ENCODE peak calls at places on chromosomes 3 and 15, in ten cellular contexts. A is left lung; I is neural progenitor cell; O is lower lobe of right lung; J is CD4-positive, alpha-beta T cell; Z is GM13977; P is Peyer's patch; B is upper lobe of right lung; K is endothelial cell; X is IMR-90. Y is an unnamed sample.
A peak's percentile ranks its signal among the peaks of the same experiment; 100 is the strongest.

GRCh38 chr15:76342382-76343201 is 6.0 kb downstream of the ISL2 start:
- DNase-seq in A (peak; percentile 83), I (peak; percentile 69), O (no peak), J (no peak), Z (peak; percentile 61), P (no peak), B (no peak), K (no peak), X (no peak), Y (no peak)

GRCh38 chr15:98163319-98164030 is 203.0 kb downstream of the ARRDC4 start:
- DNase-seq in A (peak; percentile 62), I (no peak), O (no peak), J (no peak), Z (no peak), P (no peak), B (no peak), K (no peak), X (no peak), Y (no peak)

GRCh38 chr15:20355256-20355868 is 186.2 kb downstream of the GOLGA6L6 start:
- DNase-seq in A (peak; percentile 88), I (no peak), O (no peak), J (no peak), Z (peak; percentile 39), P (peak; percentile 22), B (peak; percentile 69), K (no peak), X (no peak), Y (no peak)

GRCh38 chr3:37115451-37115850 is 58.9 kb downstream of the LRRFIP2 start:
- DNase-seq in A (no peak), I (no peak), O (no peak), J (no peak), Z (no peak), P (no peak), B (no peak), K (no peak), X (peak; percentile 48), Y (no peak)

GRCh38 chr15:71725215-71725955 is 85.0 kb upstream of the NR2E3 start:
- DNase-seq in A (no peak), I (no peak), O (no peak), J (no peak), Z (no peak), P (no peak), B (no peak), K (no peak), X (peak; percentile 80), Y (no peak)

GRCh38 chr15:27043770-27044169 is 72.8 kb downstream of the GABRG3 start:
- DNase-seq in A (no peak), I (no peak), O (no peak), J (no peak), Z (no peak), P (no peak), B (no peak), K (no peak), X (no peak), Y (no peak)

GRCh38 chr15:63246691-63247464 is 30.5 kb upstream of the APH1B start:
- DNase-seq in A (no peak), I (no peak), O (no peak), J (no peak), Z (no peak), P (no peak), B (no peak), K (no peak), X (peak; percentile 91), Y (no peak)

GRCh38 chr3:127019449-127019848 is 36.5 kb downstream of the PLXNA1 start:
- DNase-seq in A (no peak), I (no peak), O (no peak), J (no peak), Z (no peak), P (no peak), B (no peak), K (no peak), X (peak; percentile 45), Y (no peak)

GRCh38 chr15:51094606-51095569 is at the start of gene TNFAIP8L3:
- DNase-seq in A (peak; percentile 80), I (peak; percentile 65), O (no peak), J (no peak), Z (peak; percentile 54), P (no peak), B (peak; percentile 66), K (peak; percentile 24), X (no peak), Y (no peak)

GRCh38 chr3:120067090-120067489 is 27.2 kb downstream of the GSK3B start:
- DNase-seq in A (no peak), I (no peak), O (no peak), J (no peak), Z (no peak), P (no peak), B (no peak), K (no peak), X (no peak), Y (no peak)

GRCh38 chr15:65916664-65917406 is 47.5 kb downstream of the RAB11A start:
- DNase-seq in A (peak; percentile 83), I (peak; percentile 94), O (peak; percentile 67), J (no peak), Z (peak; percentile 87), P (peak; percentile 23), B (peak; percentile 74), K (peak; percentile 68), X (peak; percentile 74), Y (no peak)

GRCh38 chr3:101043687-101044078 is 50.5 kb upstream of the ABI3BP start:
- DNase-seq in A (no peak), I (no peak), O (no peak), J (no peak), Z (no peak), P (no peak), B (no peak), K (no peak), X (no peak), Y (no peak)

GRCh38 chr3:197491923-197492664 is 63.7 kb downstream of the BDH1 start:
- DNase-seq in A (no peak), I (no peak), O (no peak), J (no peak), Z (no peak), P (no peak), B (no peak), K (no peak), X (no peak), Y (no peak)

GRCh38 chr3:197491478-197491877 is 64.3 kb downstream of the BDH1 start:
- DNase-seq in A (no peak), I (no peak), O (no peak), J (no peak), Z (no peak), P (no peak), B (no peak), K (no peak), X (no peak), Y (no peak)

GRCh38 chr3:197490659-197491058 is 65.1 kb downstream of the BDH1 start:
- DNase-seq in A (no peak), I (no peak), O (no peak), J (no peak), Z (no peak), P (no peak), B (no peak), K (no peak), X (no peak), Y (no peak)

GRCh38 chr3:197487911-197488391 is 67.8 kb downstream of the BDH1 start:
- DNase-seq in A (no peak), I (no peak), O (no peak), J (no peak), Z (no peak), P (no peak), B (no peak), K (no peak), X (peak; percentile 94), Y (no peak)

DNA sequence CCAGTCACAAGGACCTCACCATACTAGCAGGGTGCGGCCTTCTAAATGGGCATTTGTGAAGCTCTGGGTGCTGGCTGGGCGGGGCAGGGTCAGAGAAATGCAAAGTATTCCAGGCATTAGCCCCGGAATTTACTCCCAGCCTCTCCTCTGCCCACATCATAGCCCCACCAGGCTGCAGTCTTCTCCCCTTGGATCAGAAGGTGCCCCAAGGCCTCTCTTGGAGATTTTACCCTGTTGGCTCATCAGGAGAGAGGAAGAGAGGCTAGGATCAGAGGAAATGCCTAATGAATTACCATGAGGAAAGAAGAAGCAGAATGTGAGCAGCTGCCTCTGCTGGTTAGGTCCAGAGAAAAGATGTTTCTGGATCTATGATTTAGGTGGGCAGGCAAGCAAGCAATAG is 65.7 kb downstream of the BDH1 start:
- DNase-seq in A (no peak), I (no peak), O (peak; percentile 57), J (no peak), Z (no peak), P (no peak), B (no peak), K (no peak), X (peak; percentile 57), Y (no peak)
- TF ChIP-seq CTCF in A (no peak), I (no peak), O (no peak), J (no peak), Z (no peak), P (no peak), B (no peak), K (no peak), X (no peak), Y (no peak)

GRCh38 chr15:69035205-69035917 is 20.9 kb downstream of the NOX5 start:
- DNase-seq in A (no peak), I (peak; percentile 63), O (no peak), J (no peak), Z (no peak), P (no peak), B (no peak), K (peak; percentile 54), X (no peak), Y (peak; percentile 77)
- TF ChIP-seq CTCF in A (no peak), I (peak; percentile 62), O (no peak), J (no peak), Z (no peak), P (peak; percentile 33), B (no peak), K (no peak), X (no peak), Y (peak; percentile 11)

GRCh38 chr3:142958707-142959106 is 4.8 kb downstream of the PAQR9 start:
- DNase-seq in A (no peak), I (no peak), O (no peak), J (no peak), Z (no peak), P (no peak), B (no peak), K (no peak), X (peak; percentile 49), Y (no peak)
- TF ChIP-seq CTCF in A (no peak), I (no peak), O (no peak), J (no peak), Z (no peak), P (no peak), B (no peak), K (no peak), X (no peak), Y (no peak)

DNA sequence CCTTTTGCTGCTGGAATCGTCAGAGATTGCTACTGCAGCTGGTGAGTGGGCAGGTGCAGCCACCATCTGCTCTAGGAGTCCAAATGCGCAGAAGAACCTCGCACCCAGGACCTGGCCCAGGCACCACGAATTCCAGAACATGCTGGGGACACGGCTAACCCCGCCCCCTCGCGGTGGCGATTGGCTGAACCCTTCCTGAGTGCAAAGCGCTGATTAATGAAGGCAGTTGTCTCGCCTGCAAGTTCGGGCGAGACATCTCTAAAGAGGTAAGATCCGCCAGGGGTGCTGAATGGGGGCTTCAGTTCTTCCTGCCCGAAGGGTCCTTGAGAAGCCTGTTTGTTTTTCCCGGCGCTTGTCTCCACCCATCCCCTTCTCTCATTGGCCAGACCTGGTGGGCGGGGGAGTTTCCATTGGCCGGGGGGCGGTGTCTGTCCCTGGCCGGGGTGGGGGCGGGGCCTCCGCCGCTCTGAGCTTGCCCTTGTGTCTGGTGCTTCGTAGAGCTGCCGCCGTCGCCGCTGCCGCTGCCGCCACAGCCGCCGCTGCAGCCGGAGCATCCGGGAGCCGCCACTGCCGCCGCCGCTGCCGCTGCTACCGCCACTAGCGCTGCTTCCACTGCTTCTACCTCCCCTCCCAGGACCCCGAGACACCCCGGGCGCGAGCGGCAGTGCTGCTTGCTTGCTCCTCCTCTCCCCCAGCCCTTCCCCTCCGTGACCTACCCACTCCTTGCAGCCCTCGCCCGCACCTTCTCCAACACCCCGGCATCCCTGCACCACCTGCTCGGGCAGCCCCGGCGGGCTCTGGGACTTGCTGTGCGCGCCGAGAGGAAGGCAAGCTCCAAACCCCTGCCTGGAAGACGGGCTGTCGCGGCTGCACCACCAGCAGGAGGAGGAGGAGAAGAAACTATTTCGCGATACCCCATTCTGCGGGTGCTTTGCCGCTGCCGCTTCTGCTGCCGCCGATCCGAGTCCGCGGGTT is at the start of gene CADM2:
- DNase-seq in A (peak; percentile 91), I (peak; percentile 97), O (peak; percentile 88), J (peak; percentile 24), Z (peak; percentile 96), P (peak; percentile 45), B (peak; percentile 93), K (peak; percentile 89), X (peak; percentile 45), Y (peak; percentile 69)
- TF ChIP-seq CTCF in A (no peak), I (peak; percentile 39), O (no peak), J (no peak), Z (peak; percentile 26), P (no peak), B (no peak), K (peak; percentile 52), X (no peak), Y (peak; percentile 33)

Y was measured in LNCaP clone FGC.